ENCODE peak calls at places on chromosomes 13 and 19, in eight cellular contexts. M is sigmoid colon, G is uterus, O is nephron progenitor cell, L is endothelial cell, H is AG04450, I is suprapubic skin, A is GM12865. K is an unnamed sample.
A peak's percentile ranks its signal among the peaks of the same experiment; 100 is the strongest.

GRCh38 chr19:12513531-12514061 is 29.0 kb upstream of the ZNF709 start:
- DNase-seq in A (no peak), I (no peak), H (no peak), L (no peak), M (no peak), G (no peak), O (no peak), K (no peak)

GRCh38 chr13:77907653-77908341 is 10.8 kb downstream of the EDNRB start:
- DNase-seq in O (no peak), M (no peak), L (no peak), G (peak; percentile 16), H (no peak), I (no peak), A (no peak), K (no peak)

GRCh38 chr13:76029088-76029487 is 393.0 kb downstream of the LMO7 start:
- DNase-seq in O (no peak), L (no peak), H (no peak), G (no peak), M (no peak), I (no peak), A (no peak), K (no peak)

GRCh38 chr13:37194428-37194861 is 89.0 kb upstream of the CSNK1A1L start:
- DNase-seq in A (no peak), L (no peak), I (no peak), M (no peak), O (no peak), H (peak; percentile 6), G (no peak), K (no peak)

GRCh38 chr19:58570770-58571574 is 2.2 kb downstream of the MZF1 start:
- DNase-seq in O (no peak), M (peak; percentile 62), A (no peak), I (peak; percentile 67), G (peak; percentile 18), L (no peak), H (no peak), K (no peak)

GRCh38 chr13:43127827-43128226 is 104.4 kb downstream of the DNAJC15 start:
- DNase-seq in I (no peak), M (no peak), L (no peak), H (no peak), O (no peak), G (no peak), A (peak; percentile 31), K (no peak)

GRCh38 chr19:38742296-38742695 is 2.0 kb downstream of the CAPN12 start:
- DNase-seq in H (no peak), A (no peak), L (no peak), O (no peak), G (no peak), I (no peak), M (no peak), K (no peak)

GRCh38 chr13:89380101-89380500 is 1708.9 kb downstream of the SLITRK5 start:
- DNase-seq in O (no peak), L (no peak), G (no peak), A (peak; percentile 4), I (no peak), H (no peak), M (no peak), K (no peak)

GRCh38 chr13:48891586-48891985 is 84.1 kb upstream of the FNDC3A start:
- DNase-seq in O (no peak), A (no peak), H (no peak), I (no peak), L (no peak), G (no peak), M (no peak), K (no peak)

GRCh38 chr13:109785892-109786450 is 412 bp downstream of the IRS2 start:
- DNase-seq in L (peak; percentile 38), O (no peak), M (no peak), H (no peak), I (no peak), G (no peak), A (no peak), K (no peak)

GRCh38 chr19:919157-920050 is 2.3 kb downstream of the KISS1R start:
- DNase-seq in G (no peak), A (peak; percentile 46), M (no peak), H (no peak), O (no peak), I (no peak), L (no peak), K (no peak)

GRCh38 chr19:28046932-28047331 is 1166.0 kb downstream of the UQCRFS1 start:
- DNase-seq in O (no peak), L (no peak), H (no peak), I (no peak), M (no peak), A (no peak), G (no peak), K (no peak)

GRCh38 chr19:42024622-42025111 is 30.6 kb upstream of the ATP1A3 start:
- DNase-seq in O (no peak), G (peak; percentile 31), A (no peak), M (peak; percentile 77), I (no peak), L (no peak), H (peak; percentile 24), K (no peak)

GRCh38 chr19:8320564-8321066 is 560 bp downstream of the NDUFA7 start:
- DNase-seq in H (no peak), A (peak; percentile 40), G (no peak), M (no peak), O (no peak), I (no peak), L (peak; percentile 37), K (no peak)

GRCh38 chr13:34816543-34816942 is 125.5 kb upstream of the NBEA start:
- DNase-seq in L (no peak), A (no peak), O (no peak), I (no peak), H (no peak), M (no peak), G (no peak), K (no peak)

GRCh38 chr19:21256722-21257121 is 72.5 kb downstream of the ZNF708 start:
- DNase-seq in A (no peak), I (no peak), M (no peak), O (no peak), G (no peak), L (no peak), H (no peak), K (no peak)

GRCh38 chr19:42081584-42082258 is 5.8 kb downstream of the ZNF574 start:
- DNase-seq in O (no peak), A (peak; percentile 60), L (no peak), M (no peak), H (no peak), G (no peak), I (no peak), K (no peak)

GRCh38 chr13:75961911-75962310 is 325.8 kb downstream of the LMO7 start:
- DNase-seq in L (no peak), A (no peak), M (no peak), G (no peak), H (no peak), I (no peak), O (no peak), K (no peak)

GRCh38 chr19:18414504-18415176 is 4.6 kb upstream of the SSBP4 start:
- DNase-seq in L (no peak), I (no peak), O (peak; percentile 36), A (peak; percentile 66), G (peak; percentile 55), M (no peak), H (no peak), K (no peak)

GRCh38 chr13:39506559-39507390 is 96.2 kb downstream of the LHFPL6 start:
- DNase-seq in O (no peak), I (no peak), G (no peak), M (no peak), H (peak; percentile 57), L (no peak), A (no peak), K (no peak)

GRCh38 chr19:29501816-29502580 is 23.8 kb upstream of the VSTM2B start:
- DNase-seq in G (no peak), A (no peak), M (peak; percentile 48), I (no peak), L (no peak), H (no peak), O (no peak), K (no peak)

GRCh38 chr19:2726160-2726855 is 5.1 kb upstream of the DIRAS1 start:
- DNase-seq in L (no peak), O (no peak), G (no peak), A (no peak), H (no peak), M (no peak), I (no peak), K (no peak)

GRCh38 chr19:29752450-29753025 is 37.5 kb upstream of the C19orf12 start:
- DNase-seq in I (no peak), A (no peak), H (no peak), G (no peak), M (no peak), L (no peak), O (no peak), K (no peak)

GRCh38 chr13:75838366-75839017 is 202.4 kb downstream of the LMO7 start:
- DNase-seq in H (no peak), M (no peak), A (no peak), I (no peak), G (no peak), L (no peak), O (no peak), K (no peak)

GRCh38 chr19:54136086-54136863 is 1.3 kb upstream of the CNOT3 start:
- DNase-seq in I (no peak), H (no peak), M (no peak), A (no peak), O (no peak), L (no peak), G (no peak), K (no peak)

GRCh38 chr19:40744554-40745401 is 5.5 kb downstream of the ACTMAP start:
- DNase-seq in O (no peak), A (peak; percentile 34), L (peak; percentile 24), M (no peak), H (no peak), G (no peak), I (no peak), K (no peak)
- TF ChIP-seq CTCF in O (no peak), A (peak; percentile 17), L (no peak), M (no peak), H (no peak), G (no peak), I (no peak), K (no peak)

GRCh38 chr13:74683411-74683810 is 549.2 kb upstream of the KLF12 start:
- DNase-seq in A (peak; percentile 4), I (no peak), M (no peak), H (no peak), L (peak; percentile 29), G (no peak), O (no peak), K (no peak)
- TF ChIP-seq CTCF in A (no peak), I (no peak), M (no peak), H (peak; percentile 17), L (no peak), G (no peak), O (no peak), K (no peak)

GRCh38 chr13:85608255-85608829 is 190.9 kb downstream of the SLITRK6 start:
- DNase-seq in G (no peak), A (no peak), H (no peak), O (no peak), M (no peak), I (no peak), L (no peak), K (no peak)
- TF ChIP-seq CTCF in G (no peak), A (no peak), H (no peak), O (no peak), M (no peak), I (no peak), L (no peak), K (no peak)

DNA sequence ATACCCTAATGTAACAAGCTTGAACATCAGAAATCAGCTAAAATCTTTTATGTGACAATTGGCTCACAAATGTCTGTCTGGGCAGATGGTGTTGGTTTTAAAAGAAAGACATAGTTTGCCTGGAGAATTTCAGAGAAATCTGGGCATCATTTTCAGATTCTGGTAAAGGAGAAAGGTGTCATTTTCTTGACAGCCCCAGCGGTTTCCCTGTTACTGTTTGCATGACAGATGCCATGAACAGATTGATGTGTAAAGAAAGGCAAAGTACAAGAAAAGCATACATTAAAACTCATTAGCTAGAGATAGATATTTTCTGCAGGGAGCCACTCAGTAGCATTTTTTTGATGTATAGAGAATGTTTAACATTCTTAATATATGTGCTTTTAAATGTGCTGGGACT is 987.9 kb downstream of the OLFM4 start:
- DNase-seq in M (no peak), G (no peak), O (no peak), A (no peak), H (no peak), L (no peak), I (no peak), K (no peak)
- TF ChIP-seq CTCF in M (no peak), G (no peak), O (no peak), A (no peak), H (no peak), L (no peak), I (no peak), K (no peak)

K was measured in neural crest cell.